ENCODE peak calls at places on chromosomes 6 and 20, in four cellular contexts. U, Y, D and C are unnamed samples.

GRCh38 chr6:158764188-158764849 is 54.8 kb downstream of the EZR start:
- DNase-seq in U (no peak), Y (no peak), D (no peak), C (no peak)

GRCh38 chr20:23092409-23092756 is 6.3 kb upstream of the CD93 start:
- DNase-seq in U (no peak), Y (no peak), D (no peak), C (no peak)

GRCh38 chr6:391559-392440 is at the start of gene IRF4:
- DNase-seq in U (no peak), Y (no peak), D (peak), C (peak)

GRCh38 chr6:143140767-143141166 is 80.1 kb downstream of the AIG1 start:
- DNase-seq in U (no peak), Y (no peak), D (no peak), C (no peak)

GRCh38 chr6:37134622-37135191 is 35.2 kb upstream of the PIM1 start:
- DNase-seq in U (peak), Y (no peak), D (no peak), C (no peak)

GRCh38 chr6:35164868-35165267 is 23.7 kb upstream of the TCP11 start:
- DNase-seq in U (no peak), Y (no peak), D (no peak), C (no peak)

GRCh38 chr20:2986466-2986865 is 57.0 kb upstream of the GNRH2 start:
- DNase-seq in U (no peak), Y (no peak), D (no peak), C (no peak)

GRCh38 chr6:20319520-20320357 is 81.9 kb upstream of the E2F3 start:
- DNase-seq in U (no peak), Y (no peak), D (no peak), C (peak)

GRCh38 chr6:92942549-92942948 is 476.8 kb downstream of the EPHA7 start:
- DNase-seq in U (no peak), Y (no peak), D (no peak), C (no peak)

GRCh38 chr20:36116813-36117441 is 37.6 kb upstream of the EPB41L1 start:
- DNase-seq in U (peak), Y (no peak), D (no peak), C (no peak)

GRCh38 chr20:38186788-38187221 is 21.7 kb upstream of the TGM2 start:
- DNase-seq in U (no peak), Y (no peak), D (no peak), C (no peak)

GRCh38 chr6:135759831-135760230 is 91.7 kb upstream of the PDE7B start:
- DNase-seq in U (no peak), Y (no peak), D (no peak), C (no peak)

GRCh38 chr20:37804584-37805566 is 98.1 kb upstream of the VSTM2L start:
- DNase-seq in U (no peak), Y (no peak), D (no peak), C (peak)

GRCh38 chr6:12160350-12160749 is 129.8 kb upstream of the EDN1 start:
- DNase-seq in U (no peak), Y (no peak), D (no peak), C (no peak)

GRCh38 chr6:169454204-169454871 is 200.7 kb upstream of the THBS2 start:
- DNase-seq in U (peak), Y (no peak), D (no peak), C (no peak)

GRCh38 chr6:147382945-147383554 is 125.4 kb upstream of the SAMD5 start:
- DNase-seq in U (no peak), Y (no peak), D (no peak), C (no peak)

GRCh38 chr6:36610576-36611336 is 16.6 kb downstream of the SRSF3 start:
- DNase-seq in U (no peak), Y (no peak), D (no peak), C (no peak)

GRCh38 chr6:65113581-65113980 is 593.4 kb downstream of the EYS start:
- DNase-seq in U (no peak), Y (no peak), D (no peak), C (no peak)

GRCh38 chr6:168118935-168119334 is 39.9 kb upstream of the FRMD1 start:
- DNase-seq in U (no peak), Y (no peak), D (no peak), C (no peak)

GRCh38 chr20:56443654-56444540 is 24.5 kb upstream of the RTF2 start:
- DNase-seq in U (peak), Y (no peak), D (no peak), C (no peak)

GRCh38 chr6:160789263-160790027 is 87.4 kb downstream of the PLG start:
- DNase-seq in U (no peak), Y (no peak), D (no peak), C (no peak)

GRCh38 chr6:38542031-38542430 is 97.7 kb downstream of the BTBD9 start:
- DNase-seq in U (peak), Y (no peak), D (no peak), C (no peak)

GRCh38 chr20:58673119-58673518 is 19.5 kb upstream of the NPEPL1 start:
- DNase-seq in U (no peak), Y (no peak), D (no peak), C (no peak)

GRCh38 chr6:16901777-16902176 is 140.5 kb upstream of the ATXN1 start:
- DNase-seq in U (no peak), Y (no peak), D (no peak), C (no peak)

GRCh38 chr20:24948939-24949679 is at the start of gene CST7:
- DNase-seq in U (no peak), Y (no peak), D (no peak), C (peak)

GRCh38 chr6:154298297-154298696 is 58.3 kb downstream of the IPCEF1 start:
- DNase-seq in U (no peak), Y (no peak), D (no peak), C (no peak)

GRCh38 chr6:158068893-158069799 is 87.5 kb downstream of the SYNJ2 start:
- DNase-seq in U (no peak), Y (no peak), D (no peak), C (no peak)

GRCh38 chr20:4493386-4493785 is 228.3 kb upstream of the PRND start:
- DNase-seq in U (no peak), Y (no peak), D (no peak), C (no peak)

GRCh38 chr6:111809264-111809663 is 64.0 kb downstream of the FYN start:
- DNase-seq in U (no peak), Y (no peak), D (no peak), C (no peak)

GRCh38 chr6:135334169-135334568 is 153.1 kb downstream of the MYB start:
- DNase-seq in U (no peak), Y (no peak), D (no peak), C (no peak)

GRCh38 chr6:81938991-81939773 is 186.7 kb upstream of the TENT5A start:
- DNase-seq in U (no peak), Y (no peak), D (no peak), C (no peak)

GRCh38 chr20:51695574-51696303 is 72.5 kb downstream of the ATP9A start:
- DNase-seq in U (peak), Y (no peak), D (no peak), C (no peak)

GRCh38 chr20:52500150-52500549 is 308.6 kb upstream of the ZFP64 start:
- DNase-seq in U (no peak), Y (no peak), D (no peak), C (no peak)

GRCh38 chr6:77604476-77604875 is 48.4 kb upstream of the MEI4 start:
- DNase-seq in U (no peak), Y (no peak), D (no peak), C (no peak)

GRCh38 chr6:7727951-7728854 is 2.3 kb downstream of the BMP6 start:
- DNase-seq in U (no peak), Y (peak), D (peak), C (peak)

GRCh38 chr6:106089981-106090380 is 3.8 kb downstream of the PRDM1 start:
- DNase-seq in U (no peak), Y (no peak), D (no peak), C (no peak)
- TF ChIP-seq CTCF in U (peak), Y (no peak), D (no peak), C (peak)

DNA sequence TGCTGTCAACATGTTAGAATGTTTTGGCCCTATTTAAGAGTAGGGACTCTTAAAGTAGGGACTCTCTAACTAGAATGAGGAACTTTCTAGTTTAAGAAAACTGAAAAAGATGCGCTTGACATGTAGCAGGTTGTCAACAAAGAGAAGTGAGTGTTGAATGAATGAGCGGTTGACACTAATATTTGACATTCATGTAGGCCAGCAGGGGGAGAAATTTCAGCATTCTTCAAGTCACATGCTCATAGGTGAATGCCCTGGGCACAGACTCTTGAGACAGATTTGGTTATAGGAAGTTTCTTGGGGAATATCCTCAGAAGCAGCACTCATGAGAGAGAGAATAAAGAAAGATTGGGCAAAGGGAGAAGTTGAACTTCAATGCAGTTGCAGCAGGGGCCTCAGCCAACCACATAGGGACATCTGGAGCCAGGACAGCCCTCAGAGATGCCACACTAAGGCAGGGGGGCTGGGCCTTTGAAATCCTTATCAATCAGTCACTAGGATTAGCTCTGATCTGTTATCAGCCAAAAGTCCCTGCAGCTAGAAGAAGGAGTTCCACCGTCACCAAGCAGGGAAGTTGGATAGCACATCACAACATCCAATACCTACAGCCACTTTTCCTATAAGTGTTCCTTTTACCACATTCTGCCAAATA is 145.1 kb upstream of the FKBP1C start:
- DNase-seq in U (no peak), Y (no peak), D (no peak), C (peak)
- TF ChIP-seq CTCF in U (no peak), Y (peak), D (peak), C (peak)

GRCh38 chr6:51725155-51725554 is 362.3 kb downstream of the PKHD1 start:
- DNase-seq in U (no peak), Y (no peak), D (no peak), C (no peak)
- TF ChIP-seq CTCF in U (no peak), Y (no peak), D (no peak), C (no peak)

DNA sequence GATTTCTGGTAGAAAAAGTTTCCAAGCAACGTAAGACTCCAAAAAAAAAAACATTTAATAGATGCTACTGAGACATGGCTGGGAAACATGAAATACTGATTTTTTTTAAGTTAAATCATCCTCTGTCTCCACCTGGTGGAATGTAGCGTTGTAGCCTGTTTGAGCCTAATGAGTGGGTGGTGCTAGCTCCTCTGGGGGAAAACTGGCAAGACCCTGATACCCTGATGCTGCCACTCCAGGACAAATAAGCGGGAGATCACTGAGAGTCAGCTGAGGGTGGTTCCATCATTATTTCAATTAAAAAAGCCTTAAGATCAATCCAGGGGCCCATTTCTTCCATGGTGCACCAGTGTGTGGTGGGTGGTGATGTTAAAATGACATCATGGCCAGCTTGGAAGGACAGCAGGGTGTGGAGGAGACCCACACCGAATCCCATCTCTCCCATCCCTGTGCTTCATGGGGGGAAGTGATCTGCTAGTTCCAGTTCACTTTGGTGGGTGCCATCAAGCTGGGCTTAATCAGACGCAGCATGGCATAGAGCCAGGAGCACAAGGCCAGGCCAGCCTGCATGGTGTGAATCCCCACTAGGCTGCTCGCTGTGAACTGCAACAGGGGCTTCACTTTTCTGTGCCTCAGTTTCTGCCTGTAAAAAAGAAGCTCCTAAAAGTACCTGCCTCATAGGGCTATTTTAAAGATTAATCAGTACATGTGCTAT is 12.8 kb upstream of the MRPS10 start:
- DNase-seq in U (no peak), Y (no peak), D (no peak), C (peak)
- TF ChIP-seq CTCF in U (peak), Y (peak), D (no peak), C (peak)

GRCh38 chr6:164107297-164107995 is 692.9 kb downstream of the QKI start:
- DNase-seq in U (no peak), Y (no peak), D (no peak), C (no peak)

GRCh38 chr6:164106345-164106769 is 691.8 kb downstream of the QKI start:
- DNase-seq in U (no peak), Y (no peak), D (peak), C (peak)

GRCh38 chr6:164108869-164109769 is 694.6 kb downstream of the QKI start:
- DNase-seq in U (no peak), Y (no peak), D (no peak), C (no peak)

GRCh38 chr6:164108092-164108491 is 693.6 kb downstream of the QKI start:
- DNase-seq in U (no peak), Y (no peak), D (no peak), C (no peak)

GRCh38 chr6:164109770-164110140 is 695.2 kb downstream of the QKI start:
- DNase-seq in U (no peak), Y (no peak), D (peak), C (no peak)
- TF ChIP-seq CTCF in U (no peak), Y (peak), D (peak), C (no peak)

GRCh38 chr6:21496275-21496674 is 97.3 kb upstream of the SOX4 start:
- DNase-seq in U (no peak), Y (no peak), D (no peak), C (no peak)

GRCh38 chr6:21500314-21500713 is 93.2 kb upstream of the SOX4 start:
- DNase-seq in U (no peak), Y (no peak), D (no peak), C (no peak)

GRCh38 chr6:21491955-21492354 is 101.6 kb upstream of the SOX4 start:
- DNase-seq in U (no peak), Y (no peak), D (no peak), C (no peak)

GRCh38 chr6:21496749-21497148 is 96.8 kb upstream of the SOX4 start:
- DNase-seq in U (no peak), Y (no peak), D (no peak), C (no peak)

GRCh38 chr6:21494505-21494904 is 99.0 kb upstream of the SOX4 start:
- DNase-seq in U (no peak), Y (no peak), D (no peak), C (no peak)
- TF ChIP-seq CTCF in U (no peak), Y (no peak), D (no peak), C (no peak)

GRCh38 chr20:50346372-50347347 is 156.0 kb downstream of the CEBPB start:
- DNase-seq in U (peak), Y (no peak), D (no peak), C (no peak)

GRCh38 chr20:50350510-50351249 is 159.5 kb upstream of the PTPN1 start:
- DNase-seq in U (no peak), Y (no peak), D (no peak), C (no peak)

GRCh38 chr20:50347568-50347981 is 156.9 kb downstream of the CEBPB start:
- DNase-seq in U (no peak), Y (no peak), D (no peak), C (no peak)

GRCh38 chr20:50345712-50346371 is 155.2 kb downstream of the CEBPB start:
- DNase-seq in U (no peak), Y (no peak), D (no peak), C (no peak)

GRCh38 chr20:50348118-50348517 is 157.5 kb downstream of the CEBPB start:
- DNase-seq in U (no peak), Y (no peak), D (no peak), C (no peak)
- TF ChIP-seq CTCF in U (no peak), Y (no peak), D (no peak), C (no peak)

GRCh38 chr20:17883592-17884317 is 84.8 kb downstream of the SNX5 start:
- DNase-seq in U (no peak), Y (no peak), D (no peak), C (no peak)
- TF ChIP-seq CTCF in U (peak), Y (no peak), D (no peak), C (no peak)